ENCODE peak calls at places on chromosomes 2 and 18, in five cellular contexts. L is H9, M is H1, K is trophoblast cell, B is mesenchymal stem cell. G is an unnamed sample.
A peak's percentile ranks its signal among the peaks of the same experiment; 100 is the strongest.

GRCh38 chr2:206736935-206737334 is 18.7 kb upstream of the DYTN start:
- DNase-seq in L (no peak), K (no peak), M (no peak), B (no peak), G (no peak)

GRCh38 chr2:181807526-181807925 is 84.0 kb upstream of the ITPRID2 start:
- DNase-seq in K (no peak), B (no peak), L (no peak), M (no peak), G (no peak)

GRCh38 chr2:220394433-220394832 is 767.0 kb downstream of the SLC4A3 start:
- DNase-seq in M (no peak), B (peak; percentile 34), K (no peak), L (no peak), G (no peak)

GRCh38 chr2:170736628-170737027 is 21.5 kb downstream of the SP5 start:
- DNase-seq in L (no peak), B (no peak), K (no peak), M (no peak), G (no peak)

GRCh38 chr2:152617464-152618187 is 99.6 kb downstream of the PRPF40A start:
- DNase-seq in K (no peak), M (no peak), L (no peak), B (no peak), G (no peak)

GRCh38 chr2:73103018-73103542 is 9.7 kb downstream of the RAB11FIP5 start:
- DNase-seq in L (no peak), B (no peak), M (no peak), K (no peak), G (no peak)

GRCh38 chr2:188450740-188451480 is 159.2 kb downstream of the GULP1 start:
- DNase-seq in M (no peak), K (no peak), L (no peak), B (no peak), G (no peak)

GRCh38 chr2:105737980-105738657 is 6.6 kb upstream of the NCK2 start:
- DNase-seq in B (no peak), M (no peak), L (no peak), K (no peak), G (no peak)

GRCh38 chr2:212032032-212032431 is 506.6 kb downstream of the ERBB4 start:
- DNase-seq in B (peak; percentile 91), K (no peak), L (no peak), M (no peak), G (no peak)

GRCh38 chr2:88626171-88627054 is 851 bp downstream of the EIF2AK3 start:
- DNase-seq in M (no peak), L (peak; percentile 45), K (peak; percentile 13), B (peak; percentile 30), G (peak; percentile 29)

GRCh38 chr18:45774065-45774521 is 50.1 kb downstream of the SLC14A1 start:
- DNase-seq in M (no peak), B (peak; percentile 64), K (no peak), L (no peak), G (no peak)

GRCh38 chr18:59051470-59052165 is 88.1 kb upstream of the SEC11C start:
- DNase-seq in L (no peak), B (no peak), M (no peak), K (no peak), G (no peak)

GRCh38 chr2:41899189-41899588 is 148.6 kb upstream of the PKDCC start:
- DNase-seq in B (peak; percentile 57), L (no peak), M (no peak), K (peak; percentile 90), G (no peak)

GRCh38 chr18:52045946-52046345 is 294.1 kb upstream of the DCC start:
- DNase-seq in L (no peak), K (no peak), B (no peak), M (no peak), G (no peak)

GRCh38 chr2:86331391-86331790 is 6.0 kb downstream of the REEP1 start:
- DNase-seq in L (no peak), B (no peak), K (no peak), M (no peak), G (no peak)

GRCh38 chr18:67600181-67600631 is 83.7 kb upstream of the DSEL start:
- DNase-seq in M (no peak), L (no peak), B (peak; percentile 81), K (peak; percentile 84), G (no peak)

GRCh38 chr2:96526615-96527014 is 9.9 kb upstream of the ARID5A start:
- DNase-seq in M (no peak), K (no peak), L (no peak), B (no peak), G (no peak)

GRCh38 chr2:28394331-28394877 is 1.7 kb downstream of the FOSL2 start:
- DNase-seq in M (no peak), L (no peak), K (no peak), B (peak; percentile 78), G (no peak)

GRCh38 chr2:88500691-88501090 is 48.2 kb upstream of the FOXI3 start:
- DNase-seq in K (no peak), B (no peak), L (no peak), M (no peak), G (no peak)

GRCh38 chr2:195956725-195957124 is 111.9 kb downstream of the DNAH7 start:
- DNase-seq in M (no peak), L (no peak), B (no peak), K (no peak), G (no peak)

GRCh38 chr2:129443235-129443884 is 536.1 kb upstream of the RAB6C start:
- DNase-seq in K (no peak), M (no peak), B (no peak), L (no peak), G (no peak)

GRCh38 chr2:171181067-171182049 is 20.7 kb upstream of the TLK1 start:
- DNase-seq in L (no peak), M (no peak), K (no peak), B (no peak), G (no peak)

GRCh38 chr2:19607931-19608762 is 249.7 kb upstream of the OSR1 start:
- DNase-seq in L (no peak), B (peak; percentile 94), K (no peak), M (no peak), G (no peak)

GRCh38 chr2:217928324-217929293 is 74.2 kb downstream of the TNS1 start:
- DNase-seq in L (no peak), B (no peak), M (no peak), K (no peak), G (no peak)

GRCh38 chr18:26771524-26771923 is 94.0 kb downstream of the AQP4 start:
- DNase-seq in K (no peak), B (no peak), L (peak; percentile 38), M (no peak), G (no peak)

GRCh38 chr2:170886391-170886790 is 42.7 kb upstream of the GORASP2 start:
- DNase-seq in B (peak; percentile 33), M (no peak), K (peak; percentile 73), L (no peak), G (no peak)

GRCh38 chr2:12709207-12709522 is 7.6 kb upstream of the TRIB2 start:
- DNase-seq in K (no peak), L (no peak), B (no peak), M (no peak), G (no peak)

GRCh38 chr2:240637901-240638175 is 12.6 kb downstream of the GPR35 start:
- DNase-seq in K (no peak), B (no peak), M (no peak), L (no peak), G (no peak)

GRCh38 chr2:203951366-203951902 is 14.9 kb downstream of the ICOS start:
- DNase-seq in M (no peak), K (peak; percentile 82), L (no peak), B (no peak), G (no peak)

GRCh38 chr2:102185347-102185746 is 1.5 kb upstream of the IL1RL2 start:
- DNase-seq in B (no peak), K (no peak), M (no peak), L (no peak), G (no peak)

GRCh38 chr2:240579771-240580614 is 6.5 kb upstream of the CAPN10 start:
- DNase-seq in L (peak; percentile 77), K (peak; percentile 83), M (no peak), B (peak; percentile 95), G (no peak)

GRCh38 chr2:80288576-80288975 is 16.0 kb downstream of the LRRTM1 start:
- DNase-seq in L (no peak), K (no peak), M (no peak), B (peak; percentile 10), G (no peak)

GRCh38 chr2:106638043-106638442 is 150.9 kb downstream of the CD8B2 start:
- DNase-seq in M (no peak), B (peak; percentile 34), L (no peak), K (no peak), G (no peak)

GRCh38 chr2:200851398-200852248 is 12.8 kb downstream of the CLK1 start:
- DNase-seq in M (no peak), B (no peak), K (no peak), L (no peak), G (no peak)

GRCh38 chr2:24456610-24457556 is 34.2 kb upstream of the NCOA1 start:
- DNase-seq in M (no peak), K (peak; percentile 5), L (no peak), B (peak; percentile 69), G (no peak)

GRCh38 chr2:6168485-6168884 is 476.3 kb downstream of the SOX11 start:
- DNase-seq in K (no peak), B (no peak), L (no peak), M (no peak), G (no peak)
- H3K18ac ChIP-seq in K (no peak overlapping the region), B (no peak overlapping the region), L (no peak overlapping the region), M (no peak overlapping the region), G (no peak overlapping the region)

DNA sequence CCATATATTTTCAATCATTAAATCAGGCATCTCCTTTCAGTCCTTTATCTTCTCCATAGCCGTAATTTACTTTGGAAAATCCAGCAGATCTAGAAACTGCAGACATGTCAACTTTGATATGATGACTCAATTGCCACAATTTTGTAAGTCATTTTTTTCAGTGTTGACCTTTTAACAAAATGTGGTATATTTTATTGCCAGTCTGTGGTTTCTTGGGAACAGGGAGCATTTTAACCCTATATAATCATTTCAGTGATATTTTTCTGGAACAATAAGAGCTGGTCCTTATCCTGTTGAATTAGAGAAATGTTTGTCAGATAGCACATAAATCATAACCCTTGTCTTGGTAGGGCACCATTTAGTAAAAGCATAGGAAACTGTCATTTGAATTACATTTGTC is 90.9 kb upstream of the UBXN4 start:
- DNase-seq in K (no peak), B (peak; percentile 13), L (no peak), M (no peak), G (no peak)
- H2BK12ac ChIP-seq in K (no peak overlapping the region), B (no peak overlapping the region), L (no peak overlapping the region), M (no peak overlapping the region), G (no peak overlapping the region)

GRCh38 chr2:231668981-231669380 is 39.3 kb upstream of the PTMA start:
- DNase-seq in B (no peak), M (no peak), K (no peak), L (no peak), G (no peak)

GRCh38 chr2:231672617-231673347 is 35.5 kb upstream of the PTMA start:
- DNase-seq in L (peak; percentile 94), K (peak; percentile 73), B (peak; percentile 80), M (no peak), G (no peak)

GRCh38 chr2:231671617-231672350 is 36.5 kb upstream of the PTMA start:
- DNase-seq in L (no peak), B (no peak), M (no peak), K (peak; percentile 63), G (no peak)

GRCh38 chr2:231673348-231673770 is 35.0 kb upstream of the PTMA start:
- DNase-seq in B (peak; percentile 85), K (peak; percentile 83), L (peak; percentile 98), M (peak; percentile 90), G (no peak)

GRCh38 chr2:231670892-231671616 is 37.3 kb upstream of the PTMA start:
- DNase-seq in K (peak; percentile 43), B (peak; percentile 42), M (no peak), L (peak; percentile 66), G (no peak)
- H3K18ac ChIP-seq in K (peak overlapping the region; percentile 38), B (no peak overlapping the region), M (peak overlapping the region; percentile 80), L (peak overlapping the region; percentile 23), G (peak overlapping the region; percentile 95)

GRCh38 chr2:7891312-7891711 is 790.5 kb upstream of the ID2 start:
- DNase-seq in B (no peak), L (peak; percentile 63), M (peak; percentile 53), K (no peak), G (no peak)
- H2BK12ac ChIP-seq in B (no peak overlapping the region), L (no peak overlapping the region), M (no peak overlapping the region), K (no peak overlapping the region), G (no peak overlapping the region)